ENCODE peak calls at places on chromosome X, in four cellular contexts. Y, L, D and R are unnamed samples.

GRCh38 chrX:21963736-21964135 is 23.2 kb downstream of the SMS start:
- DNase-seq in L (no peak), Y (no peak), D (no peak), R (no peak)

GRCh38 chrX:110317079-110317819 is 636 bp downstream of the AMMECR1 start:
- DNase-seq in D (no peak), Y (peak; percentile 4), L (peak; percentile 18), R (no peak)

GRCh38 chrX:154016366-154017076 is 3.2 kb downstream of the IRAK1 start:
- DNase-seq in L (no peak), D (no peak), Y (no peak), R (no peak)

GRCh38 chrX:51496501-51497291 is at the start of gene NUDT11:
- DNase-seq in D (peak; percentile 60), L (peak; percentile 48), Y (peak; percentile 2), R (no peak)

GRCh38 chrX:9614016-9614415 is 149.2 kb downstream of the TBL1X start:
- DNase-seq in D (peak; percentile 54), Y (no peak), L (no peak), R (no peak)

GRCh38 chrX:56366901-56367300 is 134.7 kb downstream of the KLF8 start:
- DNase-seq in D (no peak), Y (no peak), L (no peak), R (no peak)

GRCh38 chrX:39950035-39950688 is 147.6 kb downstream of the BCOR start:
- DNase-seq in Y (no peak), L (no peak), D (peak; percentile 20), R (no peak)

GRCh38 chrX:39681885-39682284 is 415.9 kb downstream of the BCOR start:
- DNase-seq in D (no peak), L (no peak), Y (no peak), R (no peak)

GRCh38 chrX:1178580-1179057 is 33.8 kb downstream of the CRLF2 start:
- DNase-seq in D (no peak), Y (no peak), L (no peak), R (no peak)

GRCh38 chrX:68717196-68717595 is 69.7 kb downstream of the STARD8 start:
- DNase-seq in L (no peak), Y (no peak), D (no peak), R (no peak)

GRCh38 chrX:153900806-153901752 is 3.4 kb upstream of the AVPR2 start:
- DNase-seq in L (peak; percentile 39), Y (peak; percentile 40), D (peak; percentile 75), R (peak; percentile 76)

GRCh38 chrX:5916945-5917344 is 311.7 kb downstream of the NLGN4X start:
- DNase-seq in Y (no peak), D (no peak), L (no peak), R (no peak)

GRCh38 chrX:37873220-37873619 is 25.8 kb upstream of the DYNLT3 start:
- DNase-seq in D (no peak), Y (no peak), L (no peak), R (no peak)

GRCh38 chrX:19030805-19031204 is 46.9 kb upstream of the PHKA2 start:
- DNase-seq in D (peak; percentile 5), Y (no peak), L (no peak), R (no peak)

GRCh38 chrX:275476-275966 is 5.7 kb upstream of the PLCXD1 start:
- DNase-seq in D (no peak), L (no peak), Y (no peak), R (no peak)

GRCh38 chrX:63513825-63514574 is 162.9 kb upstream of the SPIN4 start:
- DNase-seq in D (peak; percentile 78), Y (no peak), L (peak; percentile 16), R (no peak)

GRCh38 chrX:1480082-1480785 is 27.5 kb upstream of the ASMTL start:
- DNase-seq in L (no peak), D (no peak), Y (no peak), R (peak; percentile 16)

GRCh38 chrX:154002215-154002719 is 17.4 kb downstream of the IRAK1 start:
- DNase-seq in L (peak; percentile 27), Y (peak; percentile 31), D (no peak), R (peak; percentile 81)

GRCh38 chrX:148135738-148136137 is 154.6 kb downstream of the FMR1NB start:
- DNase-seq in Y (no peak), D (no peak), L (no peak), R (no peak)

GRCh38 chrX:32408389-32408788 is 803.0 kb downstream of the DMD start:
- DNase-seq in L (no peak), D (no peak), Y (no peak), R (no peak)

GRCh38 chrX:150984164-150984824 is 1.2 kb downstream of the HMGB3 start:
- DNase-seq in D (no peak), Y (no peak), L (no peak), R (no peak)

GRCh38 chrX:43880439-43880838 is 1.8 kb downstream of the MAOB start:
- DNase-seq in D (no peak), L (no peak), Y (no peak), R (no peak)

GRCh38 chrX:40651620-40652223 is 4.4 kb upstream of the CXorf38 start:
- DNase-seq in L (peak; percentile 18), D (peak; percentile 61), Y (peak; percentile 52), R (peak; percentile 47)

GRCh38 chrX:26922278-26922677 is 540.9 kb downstream of the PPP4R3C start:
- DNase-seq in L (no peak), Y (no peak), D (peak; percentile 74), R (no peak)

GRCh38 chrX:9765072-9765736 is 443 bp downstream of the GPR143 start:
- DNase-seq in D (no peak), L (no peak), Y (no peak), R (no peak)

GRCh38 chrX:3697220-3697684 is 16.2 kb downstream of the PRKX start:
- DNase-seq in D (no peak), L (no peak), Y (no peak), R (no peak)

GRCh38 chrX:20515841-20516461 is 249.2 kb upstream of the RPS6KA3 start:
- DNase-seq in Y (no peak), D (peak; percentile 77), L (no peak), R (peak; percentile 47)

GRCh38 chrX:22959204-22959920 is 40.4 kb upstream of the DDX53 start:
- DNase-seq in L (no peak), Y (no peak), D (no peak), R (no peak)

GRCh38 chrX:74923942-74924448 is 1.3 kb downstream of the NEXMIF start:
- DNase-seq in Y (no peak), D (no peak), L (no peak), R (no peak)

GRCh38 chrX:76538860-76539259 is 111.3 kb downstream of the MAGEE1 start:
- DNase-seq in Y (no peak), L (no peak), D (no peak), R (no peak)

GRCh38 chrX:104282326-104282725 is 27.6 kb upstream of the ESX1 start:
- DNase-seq in D (no peak), L (no peak), Y (no peak), R (no peak)

GRCh38 chrX:97895751-97896150 is 1012.0 kb downstream of the RPA4 start:
- DNase-seq in D (no peak), L (no peak), Y (no peak), R (no peak)

GRCh38 chrX:10314530-10315104 is 157.8 kb downstream of the CLCN4 start:
- DNase-seq in D (no peak), Y (no peak), L (no peak), R (no peak)

GRCh38 chrX:51891821-51892551 is 1.4 kb upstream of the MAGED1 start:
- DNase-seq in Y (no peak), D (peak; percentile 20), L (peak; percentile 17), R (no peak)

GRCh38 chrX:30301203-30301602 is 8.0 kb downstream of the NR0B1 start:
- DNase-seq in L (no peak), Y (no peak), D (no peak), R (no peak)
- TF ChIP-seq CTCF in L (no peak), Y (no peak), D (no peak), R (no peak)

GRCh38 chrX:118536687-118537461 is 41.3 kb downstream of the DOCK11 start:
- DNase-seq in D (peak; percentile 34), L (no peak), Y (peak; percentile 13), R (no peak)
- TF ChIP-seq CTCF in D (peak; percentile 63), L (peak; percentile 38), Y (peak; percentile 53), R (peak; percentile 42)

GRCh38 chrX:45824471-45824870 is 623.8 kb upstream of the DIPK2B start:
- DNase-seq in D (peak; percentile 91), L (no peak), Y (no peak), R (no peak)
- TF ChIP-seq CTCF in D (peak; percentile 88), L (no peak), Y (no peak), R (no peak)

GRCh38 chrX:41808042-41808441 is 84.1 kb downstream of the GPR82 start:
- DNase-seq in D (no peak), L (no peak), Y (no peak), R (no peak)

GRCh38 chrX:41799661-41800060 is 75.7 kb downstream of the GPR82 start:
- DNase-seq in L (no peak), Y (no peak), D (no peak), R (no peak)

DNA sequence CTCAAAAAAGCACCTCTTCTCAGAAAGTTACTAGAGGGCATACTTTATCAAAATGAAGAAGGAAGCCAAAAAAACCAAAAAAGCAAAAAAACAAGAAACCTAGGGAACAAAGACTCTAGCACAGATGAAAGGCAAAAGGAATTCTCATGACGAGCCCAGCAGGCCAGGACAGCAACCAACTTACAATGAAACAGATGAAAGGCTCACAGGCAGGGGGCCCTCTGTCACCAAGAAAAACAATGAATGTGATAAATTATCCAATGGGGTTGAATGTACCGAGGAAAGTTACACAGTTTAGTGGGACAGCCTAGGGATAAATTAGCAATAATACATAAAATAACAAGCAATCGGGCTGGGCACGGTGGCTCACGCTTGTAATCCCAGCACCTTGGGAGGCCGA is 79.0 kb downstream of the GPR82 start:
- DNase-seq in D (no peak), Y (no peak), L (no peak), R (no peak)
- TF ChIP-seq CTCF in D (no peak), Y (no peak), L (peak; percentile 22), R (no peak)

GRCh38 chrX:16711219-16712115 is 1.0 kb downstream of the CTPS2 start:
- DNase-seq in Y (no peak), D (no peak), L (peak; percentile 16), R (no peak)

GRCh38 chrX:16708016-16708415 is 4.5 kb downstream of the CTPS2 start:
- DNase-seq in L (no peak), Y (no peak), D (no peak), R (no peak)

GRCh38 chrX:16714504-16714903 is 2.0 kb upstream of the CTPS2 start:
- DNase-seq in L (no peak), D (no peak), Y (no peak), R (no peak)

GRCh38 chrX:16712825-16713155 is 321 bp upstream of the CTPS2 start:
- DNase-seq in L (no peak), Y (no peak), D (no peak), R (no peak)

DNA sequence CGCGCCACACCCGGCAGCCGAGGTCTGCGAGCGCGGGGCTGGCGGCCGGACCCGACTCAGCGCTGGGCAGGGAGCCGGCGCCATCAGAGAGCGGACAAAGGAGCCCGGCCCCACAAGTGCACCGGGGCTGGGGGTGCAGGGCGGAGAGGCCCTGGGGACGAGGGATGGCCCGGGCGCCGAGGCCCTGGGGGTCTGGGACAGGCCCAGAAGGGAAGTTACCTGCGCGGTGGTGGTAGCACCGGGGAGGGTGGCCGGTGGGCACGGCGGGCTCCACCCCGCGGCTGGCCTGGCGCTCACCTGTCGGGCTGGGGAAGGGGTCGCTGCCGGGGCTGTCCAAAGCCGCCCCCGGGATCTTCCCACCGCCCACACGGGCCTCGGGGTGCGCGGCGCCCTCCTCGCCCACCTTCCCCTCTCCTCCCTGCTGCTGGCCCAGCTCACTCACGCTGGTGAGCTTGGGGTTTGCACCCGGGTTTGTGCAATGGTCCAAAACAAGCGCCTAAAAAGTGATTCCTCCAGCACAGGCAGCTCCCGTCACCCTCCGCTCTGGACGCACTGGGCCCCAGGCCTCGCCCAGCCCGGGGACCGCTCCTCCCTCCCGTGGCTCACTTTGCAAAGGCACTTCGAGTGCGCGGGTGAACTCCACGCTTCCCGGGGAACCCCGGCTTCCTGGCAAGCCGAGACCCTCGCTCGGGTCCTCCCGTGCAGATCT is at the start of gene CTPS2:
- DNase-seq in D (peak; percentile 33), L (peak; percentile 58), Y (peak; percentile 24), R (no peak)
- TF ChIP-seq CTCF in D (no peak), L (peak; percentile 30), Y (no peak), R (no peak)